ENCODE peak calls at places on chromosome 13, in eight cellular contexts. One of them, this sample, is unnamed.

GRCh38 chr13:71240906-71241305 is 626.1 kb downstream of the DACH1 start:
- DNase-seq in T-cell: no peak
- DNase-seq in fibroblast of pulmonary artery: peak
- DNase-seq in OCI-LY7: no peak
- DNase-seq in NCI-H146: peak
- DNase-seq in activated CD4-positive, alpha-beta T cell treated with anti-CD3 and anti-CD28 coated beads, Interleukin-2, amount 10 ng/mL, durations not matched to agents 7 days and 5 days: no peak
- DNase-seq in NCI-H69: peak
- DNase-seq in NCI-H2081: no peak
- DNase-seq in this sample: no peak

GRCh38 chr13:95156208-95156607 is 145.0 kb downstream of the ABCC4 start:
- DNase-seq in fibroblast of pulmonary artery: peak
- DNase-seq in NCI-H2081: no peak
- DNase-seq in NCI-H146: peak
- DNase-seq in OCI-LY7: no peak
- DNase-seq in T-cell: no peak
- DNase-seq in activated CD4-positive, alpha-beta T cell treated with anti-CD3 and anti-CD28 coated beads, Interleukin-2, amount 10 ng/mL, durations not matched to agents 7 days and 5 days: no peak
- DNase-seq in NCI-H69: peak
- DNase-seq in this sample: no peak

GRCh38 chr13:32781906-32782305 is 195.7 kb downstream of the PDS5B start:
- DNase-seq in T-cell: no peak
- DNase-seq in activated CD4-positive, alpha-beta T cell treated with anti-CD3 and anti-CD28 coated beads, Interleukin-2, amount 10 ng/mL, durations not matched to agents 7 days and 5 days: no peak
- DNase-seq in NCI-H69: no peak
- DNase-seq in NCI-H146: no peak
- DNase-seq in NCI-H2081: no peak
- DNase-seq in OCI-LY7: no peak
- DNase-seq in fibroblast of pulmonary artery: no peak
- DNase-seq in this sample: no peak

GRCh38 chr13:82800391-82800790 is 1081.9 kb downstream of the SLITRK1 start:
- DNase-seq in OCI-LY7: no peak
- DNase-seq in fibroblast of pulmonary artery: no peak
- DNase-seq in NCI-H146: no peak
- DNase-seq in NCI-H2081: no peak
- DNase-seq in activated CD4-positive, alpha-beta T cell treated with anti-CD3 and anti-CD28 coated beads, Interleukin-2, amount 10 ng/mL, durations not matched to agents 7 days and 5 days: no peak
- DNase-seq in NCI-H69: no peak
- DNase-seq in T-cell: no peak
- DNase-seq in this sample: no peak

GRCh38 chr13:47310376-47310775 is 413.5 kb upstream of the HTR2A start:
- DNase-seq in NCI-H2081: no peak
- DNase-seq in fibroblast of pulmonary artery: no peak
- DNase-seq in NCI-H146: no peak
- DNase-seq in activated CD4-positive, alpha-beta T cell treated with anti-CD3 and anti-CD28 coated beads, Interleukin-2, amount 10 ng/mL, durations not matched to agents 7 days and 5 days: no peak
- DNase-seq in NCI-H69: peak
- DNase-seq in OCI-LY7: no peak
- DNase-seq in T-cell: no peak
- DNase-seq in this sample: no peak

GRCh38 chr13:97043302-97043701 is 49.0 kb upstream of the OXGR1 start:
- DNase-seq in T-cell: no peak
- DNase-seq in OCI-LY7: no peak
- DNase-seq in NCI-H2081: no peak
- DNase-seq in NCI-H69: no peak
- DNase-seq in NCI-H146: no peak
- DNase-seq in activated CD4-positive, alpha-beta T cell treated with anti-CD3 and anti-CD28 coated beads, Interleukin-2, amount 10 ng/mL, durations not matched to agents 7 days and 5 days: no peak
- DNase-seq in fibroblast of pulmonary artery: peak
- DNase-seq in this sample: no peak

GRCh38 chr13:114034481-114034891 is 60.6 kb upstream of the C13orf46 start:
- DNase-seq in NCI-H2081: no peak
- DNase-seq in NCI-H69: no peak
- DNase-seq in NCI-H146: no peak
- DNase-seq in T-cell: no peak
- DNase-seq in fibroblast of pulmonary artery: no peak
- DNase-seq in OCI-LY7: no peak
- DNase-seq in activated CD4-positive, alpha-beta T cell treated with anti-CD3 and anti-CD28 coated beads, Interleukin-2, amount 10 ng/mL, durations not matched to agents 7 days and 5 days: no peak
- DNase-seq in this sample: no peak

GRCh38 chr13:94169783-94170513 is 309.5 kb downstream of the DCT start:
- DNase-seq in fibroblast of pulmonary artery: no peak
- DNase-seq in OCI-LY7: no peak
- DNase-seq in NCI-H69: no peak
- DNase-seq in NCI-H146: no peak
- DNase-seq in activated CD4-positive, alpha-beta T cell treated with anti-CD3 and anti-CD28 coated beads, Interleukin-2, amount 10 ng/mL, durations not matched to agents 7 days and 5 days: no peak
- DNase-seq in NCI-H2081: no peak
- DNase-seq in T-cell: no peak
- DNase-seq in this sample: no peak

GRCh38 chr13:77333521-77334083 is 6.7 kb upstream of the MYCBP2 start:
- DNase-seq in activated CD4-positive, alpha-beta T cell treated with anti-CD3 and anti-CD28 coated beads, Interleukin-2, amount 10 ng/mL, durations not matched to agents 7 days and 5 days: no peak
- DNase-seq in T-cell: no peak
- DNase-seq in NCI-H2081: no peak
- DNase-seq in NCI-H146: no peak
- DNase-seq in OCI-LY7: no peak
- DNase-seq in fibroblast of pulmonary artery: no peak
- DNase-seq in NCI-H69: peak
- DNase-seq in this sample: no peak

This sample was measured in activated T-helper 2 cell treated with anti-CD3 and anti-CD28 coated beads, Interferon-gamma antibody, Interleukin-2, Interleukin-4, amounts not matched to agents 10 μg/mL and 5 μg/mL and 100 μg/mL, durations not matched to agents 14 hours and 24 hours and 36 hours.